ENCODE peak calls at places on chromosomes 16 and 17, in five cellular contexts. E is GM06990, F is GM20000, Z is brain microvascular endothelial cell, Q is AG09309. I is an unnamed sample.

GRCh38 chr16:69927056-69927757 is 23.9 kb upstream of the CLEC18A start:
- DNase-seq in E (no peak), F (no peak), Z (peak), Q (peak), I (no peak)

GRCh38 chr16:1437606-1438005 is 6.7 kb downstream of the PERCC1 start:
- DNase-seq in E (no peak), F (no peak), Z (no peak), Q (no peak), I (no peak)

GRCh38 chr17:30379303-30380105 is 777 bp downstream of the CPD start:
- DNase-seq in E (no peak), F (peak), Z (no peak), Q (no peak), I (peak)

GRCh38 chr17:61832463-61832862 is 30.9 kb downstream of the BRIP1 start:
- DNase-seq in E (no peak), F (no peak), Z (no peak), Q (no peak), I (no peak)

GRCh38 chr16:49009204-49009603 is 272.4 kb downstream of the CBLN1 start:
- DNase-seq in E (no peak), F (no peak), Z (no peak), Q (no peak), I (no peak)

GRCh38 chr17:63293310-63293709 is 152.8 kb downstream of the CYB561 start:
- DNase-seq in E (no peak), F (no peak), Z (peak), Q (peak), I (no peak)

GRCh38 chr17:1153795-1154546 is 25.8 kb downstream of the ABR start:
- DNase-seq in E (no peak), F (no peak), Z (peak), Q (peak), I (no peak)

GRCh38 chr17:70848785-70849184 is 679.5 kb downstream of the KCNJ2 start:
- DNase-seq in E (no peak), F (no peak), Z (peak), Q (no peak), I (no peak)

GRCh38 chr16:4455081-4455480 is 19.3 kb downstream of the NMRAL1 start:
- DNase-seq in E (no peak), F (no peak), Z (no peak), Q (no peak), I (no peak)

GRCh38 chr17:81189670-81190530 is 23.9 kb upstream of the AATK start:
- DNase-seq in E (no peak), F (no peak), Z (no peak), Q (no peak), I (no peak)

GRCh38 chr17:78174332-78174869 is 6.0 kb downstream of the SYNGR2 start:
- DNase-seq in E (no peak), F (no peak), Z (no peak), Q (no peak), I (no peak)

GRCh38 chr16:872436-873242 is 72.1 kb upstream of the GNG13 start:
- DNase-seq in E (no peak), F (no peak), Z (no peak), Q (no peak), I (no peak)

GRCh38 chr17:62968445-62968923 is 2.4 kb downstream of the TANC2 start:
- DNase-seq in E (peak), F (peak), Z (peak), Q (peak), I (peak)

GRCh38 chr17:43146649-43147048 is 21.5 kb upstream of the BRCA1 start:
- DNase-seq in E (no peak), F (no peak), Z (no peak), Q (no peak), I (no peak)

GRCh38 chr17:42180922-42181850 is at the start of gene KCNH4:
- DNase-seq in E (peak), F (peak), Z (peak), Q (peak), I (peak)

GRCh38 chr17:43897827-43898226 is 9.5 kb downstream of the MPP2 start:
- DNase-seq in E (no peak), F (no peak), Z (no peak), Q (no peak), I (no peak)

GRCh38 chr16:78993342-78993741 is 607.2 kb downstream of the MAF start:
- DNase-seq in E (no peak), F (no peak), Z (no peak), Q (no peak), I (no peak)

GRCh38 chr16:4371481-4372314 is at the start of gene VASN:
- DNase-seq in E (peak), F (peak), Z (peak), Q (no peak), I (peak)

GRCh38 chr16:1193143-1193824 is 31.8 kb downstream of the TPSG1 start:
- DNase-seq in E (no peak), F (no peak), Z (no peak), Q (no peak), I (peak)

GRCh38 chr17:17934796-17935195 is 37.4 kb downstream of the TOM1L2 start:
- DNase-seq in E (no peak), F (no peak), Z (no peak), Q (no peak), I (no peak)

GRCh38 chr17:60395508-60396065 is 3.7 kb upstream of the USP32 start:
- DNase-seq in E (peak), F (peak), Z (no peak), Q (no peak), I (no peak)